ENCODE peak calls at places on chromosome 2, in six cellular contexts. One of them, this sample, is unnamed.

GRCh38 chr2:192123847-192124246 is 70.9 kb downstream of the TMEFF2 start:
- DNase-seq in SK-N-SH: no peak
- DNase-seq in GM13976: no peak
- DNase-seq in pancreas: no peak
- DNase-seq in cardiac fibroblast: peak; percentile 48
- DNase-seq in lower leg skin: no peak
- DNase-seq in this sample: no peak

GRCh38 chr2:39119732-39120520 is 925 bp downstream of the SOS1 start:
- DNase-seq in GM13976: peak; percentile 83
- DNase-seq in lower leg skin: peak; percentile 86
- DNase-seq in pancreas: peak; percentile 54
- DNase-seq in SK-N-SH: peak; percentile 95
- DNase-seq in cardiac fibroblast: peak; percentile 64
- DNase-seq in this sample: peak; percentile 64

GRCh38 chr2:28209312-28209711 is 183.3 kb upstream of the FOSL2 start:
- DNase-seq in lower leg skin: no peak
- DNase-seq in cardiac fibroblast: no peak
- DNase-seq in SK-N-SH: no peak
- DNase-seq in GM13976: no peak
- DNase-seq in pancreas: no peak
- DNase-seq in this sample: no peak

GRCh38 chr2:217142649-217143266 is 282.9 kb upstream of the TNP1 start:
- DNase-seq in pancreas: no peak
- DNase-seq in GM13976: no peak
- DNase-seq in SK-N-SH: peak; percentile 17
- DNase-seq in cardiac fibroblast: peak; percentile 14
- DNase-seq in lower leg skin: no peak
- DNase-seq in this sample: no peak

GRCh38 chr2:19132967-19133366 is 225.5 kb downstream of the OSR1 start:
- DNase-seq in GM13976: no peak
- DNase-seq in SK-N-SH: no peak
- DNase-seq in cardiac fibroblast: no peak
- DNase-seq in pancreas: no peak
- DNase-seq in lower leg skin: no peak
- DNase-seq in this sample: no peak

GRCh38 chr2:64819371-64819770 is 165.7 kb upstream of the SERTAD2 start:
- DNase-seq in SK-N-SH: no peak
- DNase-seq in lower leg skin: no peak
- DNase-seq in GM13976: no peak
- DNase-seq in pancreas: no peak
- DNase-seq in cardiac fibroblast: no peak
- DNase-seq in this sample: no peak

GRCh38 chr2:52539026-52539964 is 1228.3 kb upstream of the CHAC2 start:
- DNase-seq in GM13976: no peak
- DNase-seq in cardiac fibroblast: no peak
- DNase-seq in pancreas: no peak
- DNase-seq in SK-N-SH: no peak
- DNase-seq in lower leg skin: no peak
- DNase-seq in this sample: no peak

GRCh38 chr2:165357758-165358157 is 111.7 kb upstream of the CSRNP3 start:
- DNase-seq in cardiac fibroblast: peak; percentile 56
- DNase-seq in GM13976: no peak
- DNase-seq in SK-N-SH: no peak
- DNase-seq in lower leg skin: no peak
- DNase-seq in pancreas: no peak
- DNase-seq in this sample: no peak

GRCh38 chr2:221943078-221943810 is 355.6 kb downstream of the PAX3 start:
- DNase-seq in SK-N-SH: no peak
- DNase-seq in GM13976: no peak
- DNase-seq in pancreas: no peak
- DNase-seq in lower leg skin: no peak
- DNase-seq in cardiac fibroblast: peak; percentile 71
- DNase-seq in this sample: no peak

GRCh38 chr2:134845028-134845427 is 6.6 kb downstream of the ACMSD start:
- DNase-seq in SK-N-SH: no peak
- DNase-seq in cardiac fibroblast: no peak
- DNase-seq in lower leg skin: no peak
- DNase-seq in pancreas: no peak
- DNase-seq in GM13976: no peak
- DNase-seq in this sample: no peak

GRCh38 chr2:101500175-101500574 is 25.3 kb upstream of the RFX8 start:
- DNase-seq in pancreas: no peak
- DNase-seq in GM13976: no peak
- DNase-seq in cardiac fibroblast: peak; percentile 69
- DNase-seq in lower leg skin: no peak
- DNase-seq in SK-N-SH: no peak
- DNase-seq in this sample: no peak

GRCh38 chr2:82790277-82791021 is 1668.6 kb downstream of the SUCLG1 start:
- DNase-seq in SK-N-SH: no peak
- DNase-seq in lower leg skin: no peak
- DNase-seq in cardiac fibroblast: peak; percentile 85
- DNase-seq in GM13976: no peak
- DNase-seq in pancreas: no peak
- DNase-seq in this sample: no peak

GRCh38 chr2:165568361-165568760 is 98.9 kb downstream of the CSRNP3 start:
- DNase-seq in GM13976: no peak
- DNase-seq in pancreas: no peak
- DNase-seq in cardiac fibroblast: no peak
- DNase-seq in SK-N-SH: no peak
- DNase-seq in lower leg skin: no peak
- DNase-seq in this sample: no peak

GRCh38 chr2:85999131-85999831 is 106.4 kb downstream of the POLR1A start:
- DNase-seq in lower leg skin: no peak
- DNase-seq in cardiac fibroblast: peak; percentile 56
- DNase-seq in GM13976: peak; percentile 74
- DNase-seq in SK-N-SH: no peak
- DNase-seq in pancreas: no peak
- DNase-seq in this sample: no peak

GRCh38 chr2:207394812-207395534 is 134.8 kb upstream of the CREB1 start:
- DNase-seq in cardiac fibroblast: peak; percentile 98
- DNase-seq in SK-N-SH: no peak
- DNase-seq in lower leg skin: no peak
- DNase-seq in pancreas: no peak
- DNase-seq in GM13976: no peak
- DNase-seq in this sample: no peak

GRCh38 chr2:112216158-112216557 is 38.7 kb downstream of the ZC3H8 start:
- DNase-seq in cardiac fibroblast: peak; percentile 57
- DNase-seq in pancreas: no peak
- DNase-seq in GM13976: no peak
- DNase-seq in lower leg skin: no peak
- DNase-seq in SK-N-SH: peak; percentile 9
- DNase-seq in this sample: no peak

GRCh38 chr2:176637497-176638166 is 368.4 kb downstream of the MTX2 start:
- DNase-seq in pancreas: peak; percentile 24
- DNase-seq in SK-N-SH: peak; percentile 84
- DNase-seq in cardiac fibroblast: peak; percentile 36
- DNase-seq in GM13976: no peak
- DNase-seq in lower leg skin: peak; percentile 93
- DNase-seq in this sample: no peak

GRCh38 chr2:3223080-3223923 is 154.3 kb downstream of the EIPR1 start:
- DNase-seq in GM13976: peak; percentile 86
- DNase-seq in cardiac fibroblast: peak; percentile 31
- DNase-seq in SK-N-SH: no peak
- DNase-seq in lower leg skin: no peak
- DNase-seq in pancreas: no peak
- DNase-seq in this sample: peak; percentile 37

GRCh38 chr2:127523269-127523930 is 2.9 kb downstream of the IWS1 start:
- DNase-seq in pancreas: no peak
- DNase-seq in lower leg skin: no peak
- DNase-seq in SK-N-SH: no peak
- DNase-seq in cardiac fibroblast: no peak
- DNase-seq in GM13976: no peak
- DNase-seq in this sample: no peak

GRCh38 chr2:40131061-40131704 is 320.7 kb downstream of the SLC8A1 start:
- DNase-seq in lower leg skin: no peak
- DNase-seq in SK-N-SH: no peak
- DNase-seq in cardiac fibroblast: no peak
- DNase-seq in GM13976: no peak
- DNase-seq in pancreas: no peak
- DNase-seq in this sample: no peak

GRCh38 chr2:84876369-84876768 is 4.5 kb downstream of the TRABD2A start:
- DNase-seq in lower leg skin: no peak
- DNase-seq in pancreas: no peak
- DNase-seq in SK-N-SH: no peak
- DNase-seq in GM13976: no peak
- DNase-seq in cardiac fibroblast: no peak
- DNase-seq in this sample: no peak

GRCh38 chr2:185787530-185788145 is 49.0 kb downstream of the FSIP2 start:
- DNase-seq in pancreas: no peak
- DNase-seq in SK-N-SH: no peak
- DNase-seq in cardiac fibroblast: no peak
- DNase-seq in lower leg skin: no peak
- DNase-seq in GM13976: no peak
- DNase-seq in this sample: no peak

GRCh38 chr2:175203621-175204496 is 22.3 kb upstream of the ATP5MC3 start:
- DNase-seq in GM13976: no peak
- DNase-seq in SK-N-SH: peak; percentile 56
- DNase-seq in cardiac fibroblast: peak; percentile 62
- DNase-seq in lower leg skin: no peak
- DNase-seq in pancreas: peak; percentile 52
- DNase-seq in this sample: peak; percentile 35

GRCh38 chr2:236073867-236074655 is 94.1 kb downstream of the GBX2 start:
- DNase-seq in cardiac fibroblast: no peak
- DNase-seq in SK-N-SH: no peak
- DNase-seq in pancreas: no peak
- DNase-seq in GM13976: no peak
- DNase-seq in lower leg skin: no peak
- DNase-seq in this sample: no peak

GRCh38 chr2:236080412-236080811 is 87.8 kb downstream of the GBX2 start:
- DNase-seq in SK-N-SH: no peak
- DNase-seq in cardiac fibroblast: no peak
- DNase-seq in pancreas: no peak
- DNase-seq in GM13976: no peak
- DNase-seq in lower leg skin: no peak
- DNase-seq in this sample: no peak

GRCh38 chr2:236075802-236076201 is 92.4 kb downstream of the GBX2 start:
- DNase-seq in cardiac fibroblast: no peak
- DNase-seq in pancreas: no peak
- DNase-seq in GM13976: no peak
- DNase-seq in SK-N-SH: no peak
- DNase-seq in lower leg skin: no peak
- DNase-seq in this sample: no peak

GRCh38 chr2:236081171-236081570 is 87.0 kb downstream of the GBX2 start:
- DNase-seq in lower leg skin: no peak
- DNase-seq in pancreas: no peak
- DNase-seq in cardiac fibroblast: no peak
- DNase-seq in GM13976: no peak
- DNase-seq in SK-N-SH: no peak
- DNase-seq in this sample: no peak

GRCh38 chr2:236078675-236079255 is 89.4 kb downstream of the GBX2 start:
- DNase-seq in cardiac fibroblast: no peak
- DNase-seq in pancreas: no peak
- DNase-seq in SK-N-SH: no peak
- DNase-seq in GM13976: no peak
- DNase-seq in lower leg skin: no peak
- DNase-seq in this sample: no peak
- TF ChIP-seq CTCF in cardiac fibroblast: no peak
- TF ChIP-seq CTCF in pancreas: no peak
- TF ChIP-seq CTCF in SK-N-SH: no peak
- TF ChIP-seq CTCF in GM13976: no peak
- TF ChIP-seq CTCF in lower leg skin: no peak
- TF ChIP-seq CTCF in this sample: no peak

DNA sequence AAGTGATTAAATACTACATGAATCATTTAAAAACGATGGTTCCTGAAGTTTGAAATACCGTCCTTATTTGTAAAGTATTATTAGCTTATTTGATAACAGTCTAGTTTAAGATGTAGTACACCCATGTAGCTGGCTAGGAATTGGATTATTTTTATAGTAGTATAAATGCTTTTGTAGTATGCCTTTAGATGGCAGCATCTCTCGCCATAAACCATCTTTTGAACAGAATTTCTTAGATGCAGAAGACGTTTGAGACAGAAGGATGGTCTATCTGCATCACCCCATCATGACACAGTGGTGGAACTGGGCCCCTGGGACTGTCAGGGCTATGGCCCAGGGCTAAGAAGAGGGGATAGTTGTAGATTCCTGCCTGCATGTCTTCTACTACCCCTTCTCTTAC is 152.7 kb downstream of the WDSUB1 start:
- DNase-seq in lower leg skin: no peak
- DNase-seq in GM13976: no peak
- DNase-seq in SK-N-SH: no peak
- DNase-seq in cardiac fibroblast: peak; percentile 60
- DNase-seq in pancreas: no peak
- DNase-seq in this sample: no peak
- TF ChIP-seq CTCF in lower leg skin: no peak
- TF ChIP-seq CTCF in GM13976: no peak
- TF ChIP-seq CTCF in SK-N-SH: peak; percentile 47
- TF ChIP-seq CTCF in cardiac fibroblast: peak; percentile 19
- TF ChIP-seq CTCF in pancreas: no peak
- TF ChIP-seq CTCF in this sample: no peak

GRCh38 chr2:24491626-24492282 is 700 bp downstream of the NCOA1 start:
- DNase-seq in GM13976: peak; percentile 72
- DNase-seq in SK-N-SH: peak; percentile 96
- DNase-seq in lower leg skin: peak; percentile 89
- DNase-seq in pancreas: peak; percentile 58
- DNase-seq in cardiac fibroblast: peak; percentile 46
- DNase-seq in this sample: peak; percentile 64

GRCh38 chr2:24489942-24490673 is 946 bp upstream of the NCOA1 start:
- DNase-seq in GM13976: no peak
- DNase-seq in cardiac fibroblast: peak; percentile 27
- DNase-seq in pancreas: peak; percentile 28
- DNase-seq in lower leg skin: no peak
- DNase-seq in SK-N-SH: peak; percentile 42
- DNase-seq in this sample: no peak

GRCh38 chr2:24492283-24493272 is 1.5 kb downstream of the NCOA1 start:
- DNase-seq in lower leg skin: no peak
- DNase-seq in pancreas: peak; percentile 31
- DNase-seq in SK-N-SH: no peak
- DNase-seq in cardiac fibroblast: peak; percentile 50
- DNase-seq in GM13976: no peak
- DNase-seq in this sample: peak; percentile 21

GRCh38 chr2:24489465-24489864 is 1.6 kb upstream of the NCOA1 start:
- DNase-seq in GM13976: no peak
- DNase-seq in pancreas: no peak
- DNase-seq in cardiac fibroblast: no peak
- DNase-seq in SK-N-SH: no peak
- DNase-seq in lower leg skin: no peak
- DNase-seq in this sample: no peak

GRCh38 chr2:24490674-24491625 is at the start of gene NCOA1:
- DNase-seq in pancreas: peak; percentile 94
- DNase-seq in cardiac fibroblast: peak; percentile 95
- DNase-seq in SK-N-SH: peak; percentile 97
- DNase-seq in GM13976: peak; percentile 94
- DNase-seq in lower leg skin: peak; percentile 97
- DNase-seq in this sample: peak; percentile 82
- TF ChIP-seq CTCF in pancreas: no peak
- TF ChIP-seq CTCF in cardiac fibroblast: no peak
- TF ChIP-seq CTCF in SK-N-SH: no peak
- TF ChIP-seq CTCF in GM13976: peak; percentile 17
- TF ChIP-seq CTCF in lower leg skin: no peak
- TF ChIP-seq CTCF in this sample: no peak

DNA sequence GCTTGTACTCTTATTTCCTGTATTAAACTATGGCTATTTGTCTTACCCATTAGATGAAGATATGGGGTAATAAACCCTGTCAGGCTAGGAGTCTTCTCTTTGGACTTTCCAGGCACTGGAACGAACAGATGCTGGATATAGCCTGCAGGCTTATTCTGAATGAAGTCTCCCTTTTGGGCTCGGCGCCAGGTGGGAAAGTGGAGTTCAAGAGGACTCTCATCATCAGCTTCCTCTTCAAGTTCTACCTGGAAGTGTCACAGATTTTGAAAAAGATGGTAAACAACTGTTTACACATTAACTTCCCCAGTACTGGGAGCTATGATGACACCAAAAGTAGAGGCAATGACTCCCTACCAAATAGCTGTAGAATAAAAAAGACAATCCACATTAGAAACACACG is 27.9 kb downstream of the AOX1 start:
- DNase-seq in lower leg skin: no peak
- DNase-seq in pancreas: no peak
- DNase-seq in SK-N-SH: no peak
- DNase-seq in cardiac fibroblast: no peak
- DNase-seq in GM13976: no peak
- DNase-seq in this sample: no peak
- TF ChIP-seq CTCF in lower leg skin: no peak
- TF ChIP-seq CTCF in pancreas: no peak
- TF ChIP-seq CTCF in SK-N-SH: no peak
- TF ChIP-seq CTCF in cardiac fibroblast: no peak
- TF ChIP-seq CTCF in GM13976: no peak
- TF ChIP-seq CTCF in this sample: no peak